ENCODE peak calls at places on chromosome 20, in five cellular contexts. One of them, this sample, is unnamed.

GRCh38 chr20:20362774-20363435 is 5.0 kb upstream of the INSM1 start:
- DNase-seq in ascending aorta: no peak
- DNase-seq in BE2C: peak; percentile 80
- DNase-seq in neural progenitor cell: peak; percentile 87
- DNase-seq in CD4-positive, alpha-beta T cell: no peak
- DNase-seq in this sample: no peak

GRCh38 chr20:4370856-4371255 is 350.9 kb upstream of the PRND start:
- DNase-seq in ascending aorta: no peak
- DNase-seq in BE2C: no peak
- DNase-seq in neural progenitor cell: no peak
- DNase-seq in CD4-positive, alpha-beta T cell: no peak
- DNase-seq in this sample: no peak

GRCh38 chr20:47993817-47994216 is 208.5 kb upstream of the SULF2 start:
- DNase-seq in ascending aorta: no peak
- DNase-seq in BE2C: no peak
- DNase-seq in neural progenitor cell: no peak
- DNase-seq in CD4-positive, alpha-beta T cell: no peak
- DNase-seq in this sample: no peak

GRCh38 chr20:48723308-48724264 is 104.2 kb downstream of the PREX1 start:
- DNase-seq in ascending aorta: no peak
- DNase-seq in BE2C: no peak
- DNase-seq in neural progenitor cell: no peak
- DNase-seq in CD4-positive, alpha-beta T cell: no peak
- DNase-seq in this sample: no peak

GRCh38 chr20:11394145-11394833 is 523.4 kb upstream of the BTBD3 start:
- DNase-seq in ascending aorta: no peak
- DNase-seq in BE2C: no peak
- DNase-seq in neural progenitor cell: no peak
- DNase-seq in CD4-positive, alpha-beta T cell: no peak
- DNase-seq in this sample: no peak

GRCh38 chr20:63330084-63330760 is 30.9 kb downstream of the CHRNA4 start:
- DNase-seq in ascending aorta: no peak
- DNase-seq in BE2C: no peak
- DNase-seq in neural progenitor cell: no peak
- DNase-seq in CD4-positive, alpha-beta T cell: no peak
- DNase-seq in this sample: no peak

GRCh38 chr20:47995661-47996060 is 210.4 kb upstream of the SULF2 start:
- DNase-seq in ascending aorta: no peak
- DNase-seq in BE2C: no peak
- DNase-seq in neural progenitor cell: no peak
- DNase-seq in CD4-positive, alpha-beta T cell: no peak
- DNase-seq in this sample: no peak

GRCh38 chr20:51420111-51420510 is 122.4 kb downstream of the NFATC2 start:
- DNase-seq in ascending aorta: no peak
- DNase-seq in BE2C: no peak
- DNase-seq in neural progenitor cell: no peak
- DNase-seq in CD4-positive, alpha-beta T cell: no peak
- DNase-seq in this sample: no peak

GRCh38 chr20:49583669-49584417 is 15.9 kb upstream of the PTGIS start:
- DNase-seq in ascending aorta: peak; percentile 78
- DNase-seq in BE2C: peak; percentile 31
- DNase-seq in neural progenitor cell: no peak
- DNase-seq in CD4-positive, alpha-beta T cell: no peak
- DNase-seq in this sample: no peak

GRCh38 chr20:44707259-44707580 is 7.9 kb upstream of the CCN5 start:
- DNase-seq in ascending aorta: no peak
- DNase-seq in BE2C: no peak
- DNase-seq in neural progenitor cell: no peak
- DNase-seq in CD4-positive, alpha-beta T cell: no peak
- DNase-seq in this sample: no peak

GRCh38 chr20:37749620-37750403 is 56.0 kb downstream of the CTNNBL1 start:
- DNase-seq in ascending aorta: no peak
- DNase-seq in BE2C: peak; percentile 18
- DNase-seq in neural progenitor cell: peak; percentile 15
- DNase-seq in CD4-positive, alpha-beta T cell: no peak
- DNase-seq in this sample: no peak

GRCh38 chr20:59561228-59561605 is 43.1 kb upstream of the PHACTR3 start:
- DNase-seq in ascending aorta: no peak
- DNase-seq in BE2C: no peak
- DNase-seq in neural progenitor cell: no peak
- DNase-seq in CD4-positive, alpha-beta T cell: no peak
- DNase-seq in this sample: no peak

GRCh38 chr20:36642136-36642535 is 3.9 kb downstream of the SLA2 start:
- DNase-seq in ascending aorta: no peak
- DNase-seq in BE2C: no peak
- DNase-seq in neural progenitor cell: no peak
- DNase-seq in CD4-positive, alpha-beta T cell: no peak
- DNase-seq in this sample: no peak

GRCh38 chr20:57274846-57275245 is 8.4 kb upstream of the BMP7 start:
- DNase-seq in ascending aorta: no peak
- DNase-seq in BE2C: no peak
- DNase-seq in neural progenitor cell: no peak
- DNase-seq in CD4-positive, alpha-beta T cell: no peak
- DNase-seq in this sample: no peak

GRCh38 chr20:32439132-32439829 is 81.2 kb downstream of the ASXL1 start:
- DNase-seq in ascending aorta: no peak
- DNase-seq in BE2C: no peak
- DNase-seq in neural progenitor cell: no peak
- DNase-seq in CD4-positive, alpha-beta T cell: no peak
- DNase-seq in this sample: no peak

GRCh38 chr20:6708010-6708409 is 59.5 kb upstream of the BMP2 start:
- DNase-seq in ascending aorta: no peak
- DNase-seq in BE2C: no peak
- DNase-seq in neural progenitor cell: peak; percentile 41
- DNase-seq in CD4-positive, alpha-beta T cell: no peak
- DNase-seq in this sample: no peak

GRCh38 chr20:50123418-50123817 is 10.5 kb upstream of the UBE2V1 start:
- DNase-seq in ascending aorta: no peak
- DNase-seq in BE2C: no peak
- DNase-seq in neural progenitor cell: no peak
- DNase-seq in CD4-positive, alpha-beta T cell: no peak
- DNase-seq in this sample: no peak

GRCh38 chr20:61161649-61162210 is 90.3 kb upstream of the CDH4 start:
- DNase-seq in ascending aorta: no peak
- DNase-seq in BE2C: no peak
- DNase-seq in neural progenitor cell: no peak
- DNase-seq in CD4-positive, alpha-beta T cell: no peak
- DNase-seq in this sample: no peak

GRCh38 chr20:37984018-37984785 is 49.1 kb downstream of the TTI1 start:
- DNase-seq in ascending aorta: no peak
- DNase-seq in BE2C: peak; percentile 56
- DNase-seq in neural progenitor cell: no peak
- DNase-seq in CD4-positive, alpha-beta T cell: no peak
- DNase-seq in this sample: no peak

GRCh38 chr20:50931306-50932015 is at the start of gene ADNP:
- DNase-seq in ascending aorta: peak; percentile 73
- DNase-seq in BE2C: peak; percentile 92
- DNase-seq in neural progenitor cell: peak; percentile 98
- DNase-seq in CD4-positive, alpha-beta T cell: peak; percentile 89
- DNase-seq in this sample: peak; percentile 92

GRCh38 chr20:15682690-15683089 is 890.6 kb downstream of the KIF16B start:
- DNase-seq in ascending aorta: no peak
- DNase-seq in BE2C: no peak
- DNase-seq in neural progenitor cell: no peak
- DNase-seq in CD4-positive, alpha-beta T cell: no peak
- DNase-seq in this sample: no peak

GRCh38 chr20:46708172-46708860 is 1.1 kb upstream of the SLC2A10 start:
- DNase-seq in ascending aorta: no peak
- DNase-seq in BE2C: no peak
- DNase-seq in neural progenitor cell: peak; percentile 43
- DNase-seq in CD4-positive, alpha-beta T cell: no peak
- DNase-seq in this sample: no peak
- TF ChIP-seq CTCF in ascending aorta: no peak
- TF ChIP-seq CTCF in BE2C: peak; percentile 7
- TF ChIP-seq CTCF in neural progenitor cell: peak; percentile 50
- TF ChIP-seq CTCF in CD4-positive, alpha-beta T cell: no peak
- TF ChIP-seq CTCF in this sample: no peak

GRCh38 chr20:40506567-40506966 is 182.5 kb downstream of the MAFB start:
- DNase-seq in ascending aorta: peak; percentile 96
- DNase-seq in BE2C: peak; percentile 32
- DNase-seq in neural progenitor cell: no peak
- DNase-seq in CD4-positive, alpha-beta T cell: no peak
- DNase-seq in this sample: peak; percentile 88
- TF ChIP-seq CTCF in ascending aorta: no peak
- TF ChIP-seq CTCF in BE2C: no peak
- TF ChIP-seq CTCF in neural progenitor cell: no peak
- TF ChIP-seq CTCF in CD4-positive, alpha-beta T cell: no peak
- TF ChIP-seq CTCF in this sample: no peak

DNA sequence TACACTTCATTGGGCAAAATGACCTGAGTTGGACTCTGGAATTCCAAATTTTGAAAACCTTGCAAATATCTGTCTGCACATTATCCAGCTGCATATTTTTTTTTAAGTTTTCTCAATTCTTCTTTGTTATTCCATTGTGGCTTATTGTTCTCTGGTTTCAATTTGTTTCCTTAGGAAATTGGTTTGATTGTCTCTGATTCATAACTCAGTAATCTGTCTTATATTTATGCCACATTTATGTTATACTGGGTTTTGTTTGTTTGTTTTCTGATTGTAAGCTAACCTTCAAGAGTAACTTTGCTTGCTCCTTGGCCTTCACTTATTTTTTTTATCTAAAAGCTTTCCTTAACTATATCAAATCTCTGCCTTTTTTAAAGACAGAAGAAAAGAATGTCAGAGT is 193.3 kb upstream of the PLCB4 start:
- DNase-seq in ascending aorta: no peak
- DNase-seq in BE2C: no peak
- DNase-seq in neural progenitor cell: no peak
- DNase-seq in CD4-positive, alpha-beta T cell: no peak
- DNase-seq in this sample: no peak
- TF ChIP-seq CTCF in ascending aorta: no peak
- TF ChIP-seq CTCF in BE2C: no peak
- TF ChIP-seq CTCF in neural progenitor cell: no peak
- TF ChIP-seq CTCF in CD4-positive, alpha-beta T cell: no peak
- TF ChIP-seq CTCF in this sample: no peak

GRCh38 chr20:58558483-58559367 is 43.5 kb upstream of the APCDD1L start:
- DNase-seq in ascending aorta: no peak
- DNase-seq in BE2C: no peak
- DNase-seq in neural progenitor cell: no peak
- DNase-seq in CD4-positive, alpha-beta T cell: no peak
- DNase-seq in this sample: no peak
- TF ChIP-seq CTCF in ascending aorta: no peak
- TF ChIP-seq CTCF in BE2C: no peak
- TF ChIP-seq CTCF in neural progenitor cell: peak; percentile 7
- TF ChIP-seq CTCF in CD4-positive, alpha-beta T cell: no peak
- TF ChIP-seq CTCF in this sample: no peak

This sample was measured in omental fat pad.